ENCODE peak calls at places on chromosome 2, in four cellular contexts. One of them, this sample, is unnamed.

GRCh38 chr2:145404690-145405089 is 884.8 kb upstream of the ZEB2 start:
- DNase-seq in PC-3: no peak
- DNase-seq in neural progenitor cell: no peak
- DNase-seq in GM23338: no peak
- DNase-seq in this sample: peak

GRCh38 chr2:7428444-7429204 is 511.4 kb downstream of the RNF144A start:
- DNase-seq in PC-3: no peak
- DNase-seq in GM23338: no peak
- DNase-seq in neural progenitor cell: no peak
- DNase-seq in this sample: no peak

GRCh38 chr2:24620936-24621335 is 129.9 kb downstream of the NCOA1 start:
- DNase-seq in GM23338: no peak
- DNase-seq in PC-3: no peak
- DNase-seq in neural progenitor cell: no peak
- DNase-seq in this sample: no peak

GRCh38 chr2:85867121-85867520 is 21.7 kb downstream of the ST3GAL5 start:
- DNase-seq in GM23338: no peak
- DNase-seq in neural progenitor cell: no peak
- DNase-seq in PC-3: no peak
- DNase-seq in this sample: no peak

GRCh38 chr2:177212106-177212894 is at the start of gene HNRNPA3:
- DNase-seq in neural progenitor cell: peak
- DNase-seq in GM23338: peak
- DNase-seq in PC-3: peak
- DNase-seq in this sample: peak

GRCh38 chr2:164840458-164840929 is 1.1 kb downstream of the COBLL1 start:
- DNase-seq in PC-3: peak
- DNase-seq in neural progenitor cell: peak
- DNase-seq in GM23338: peak
- DNase-seq in this sample: peak

GRCh38 chr2:235333076-235333475 is 160.8 kb upstream of the AGAP1 start:
- DNase-seq in GM23338: no peak
- DNase-seq in PC-3: no peak
- DNase-seq in neural progenitor cell: no peak
- DNase-seq in this sample: no peak

GRCh38 chr2:235614176-235614860 is 120.5 kb downstream of the AGAP1 start:
- DNase-seq in PC-3: no peak
- DNase-seq in neural progenitor cell: no peak
- DNase-seq in GM23338: no peak
- DNase-seq in this sample: peak

GRCh38 chr2:179818546-179818945 is 42.9 kb downstream of the ZNF385B start:
- DNase-seq in neural progenitor cell: no peak
- DNase-seq in PC-3: peak
- DNase-seq in GM23338: no peak
- DNase-seq in this sample: peak

GRCh38 chr2:179340678-179341077 is 76.0 kb upstream of the SESTD1 start:
- DNase-seq in PC-3: peak
- DNase-seq in GM23338: peak
- DNase-seq in neural progenitor cell: peak
- DNase-seq in this sample: peak

GRCh38 chr2:16568998-16569397 is 96.6 kb downstream of the CYRIA start:
- DNase-seq in neural progenitor cell: no peak
- DNase-seq in GM23338: peak
- DNase-seq in PC-3: no peak
- DNase-seq in this sample: no peak

GRCh38 chr2:151669585-151670081 is 64.6 kb downstream of the NEB start:
- DNase-seq in GM23338: peak
- DNase-seq in PC-3: no peak
- DNase-seq in neural progenitor cell: peak
- DNase-seq in this sample: no peak

GRCh38 chr2:212392048-212392447 is 146.6 kb downstream of the ERBB4 start:
- DNase-seq in GM23338: no peak
- DNase-seq in PC-3: peak
- DNase-seq in neural progenitor cell: no peak
- DNase-seq in this sample: peak

GRCh38 chr2:118307864-118308263 is 219.6 kb downstream of the INSIG2 start:
- DNase-seq in GM23338: no peak
- DNase-seq in PC-3: no peak
- DNase-seq in neural progenitor cell: no peak
- DNase-seq in this sample: no peak

GRCh38 chr2:27255660-27256059 is 7.2 kb downstream of the SLC30A3 start:
- DNase-seq in PC-3: peak
- DNase-seq in GM23338: no peak
- DNase-seq in neural progenitor cell: no peak
- DNase-seq in this sample: peak

GRCh38 chr2:47214990-47215389 is 59.9 kb upstream of the STPG4 start:
- DNase-seq in PC-3: no peak
- DNase-seq in neural progenitor cell: no peak
- DNase-seq in GM23338: no peak
- DNase-seq in this sample: no peak

GRCh38 chr2:216700088-216700567 is 4.8 kb upstream of the IGFBP5 start:
- DNase-seq in neural progenitor cell: no peak
- DNase-seq in PC-3: no peak
- DNase-seq in GM23338: no peak
- DNase-seq in this sample: no peak

GRCh38 chr2:238114331-238114841 is 14.2 kb downstream of the ESPNL start:
- DNase-seq in neural progenitor cell: no peak
- DNase-seq in GM23338: no peak
- DNase-seq in PC-3: no peak
- DNase-seq in this sample: no peak

GRCh38 chr2:39437522-39438296 is 624 bp upstream of the MAP4K3 start:
- DNase-seq in GM23338: peak
- DNase-seq in PC-3: peak
- DNase-seq in neural progenitor cell: peak
- DNase-seq in this sample: peak

GRCh38 chr2:6674381-6674780 is 191.3 kb downstream of the CMPK2 start:
- DNase-seq in PC-3: no peak
- DNase-seq in neural progenitor cell: peak
- DNase-seq in GM23338: no peak
- DNase-seq in this sample: no peak

GRCh38 chr2:148108377-148108776 is 87.5 kb downstream of the MBD5 start:
- DNase-seq in neural progenitor cell: no peak
- DNase-seq in GM23338: no peak
- DNase-seq in PC-3: no peak
- DNase-seq in this sample: no peak

GRCh38 chr2:109175350-109175678 is 46.3 kb downstream of the SH3RF3 start:
- DNase-seq in neural progenitor cell: no peak
- DNase-seq in GM23338: no peak
- DNase-seq in PC-3: peak
- DNase-seq in this sample: no peak

GRCh38 chr2:104820126-104820525 is 33.8 kb upstream of the POU3F3 start:
- DNase-seq in GM23338: no peak
- DNase-seq in PC-3: no peak
- DNase-seq in neural progenitor cell: no peak
- DNase-seq in this sample: no peak

GRCh38 chr2:119710281-119710680 is 31.3 kb downstream of the TMEM177 start:
- DNase-seq in neural progenitor cell: no peak
- DNase-seq in GM23338: no peak
- DNase-seq in PC-3: no peak
- DNase-seq in this sample: no peak

GRCh38 chr2:217980036-217980435 is 22.8 kb downstream of the TNS1 start:
- DNase-seq in PC-3: no peak
- DNase-seq in neural progenitor cell: no peak
- DNase-seq in GM23338: no peak
- DNase-seq in this sample: peak

GRCh38 chr2:201448067-201448466 is 3.2 kb downstream of the TRAK2 start:
- DNase-seq in GM23338: no peak
- DNase-seq in PC-3: no peak
- DNase-seq in neural progenitor cell: no peak
- DNase-seq in this sample: no peak

GRCh38 chr2:45821558-45822271 is 170.2 kb downstream of the PRKCE start:
- DNase-seq in GM23338: no peak
- DNase-seq in PC-3: peak
- DNase-seq in neural progenitor cell: no peak
- DNase-seq in this sample: peak

DNA sequence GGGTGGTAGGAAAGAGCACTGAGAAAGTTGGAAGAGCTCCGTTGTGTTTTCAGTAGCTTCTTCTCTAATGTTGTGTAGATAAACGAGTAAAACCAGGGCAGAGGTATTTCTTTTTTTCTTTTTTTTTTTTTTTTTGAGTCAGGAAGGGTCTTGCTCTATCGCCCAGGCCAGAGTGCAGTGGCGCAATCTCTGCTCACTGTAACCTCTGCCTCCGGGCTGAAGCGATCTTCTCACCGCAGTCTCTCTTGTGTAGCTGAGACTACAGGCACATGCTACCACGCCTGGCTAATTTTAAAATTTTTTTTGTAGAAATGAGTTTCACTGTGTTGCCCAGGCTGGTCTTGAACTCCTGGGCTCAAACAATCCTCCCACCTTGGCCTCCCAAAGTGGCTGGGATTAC is 6.6 kb downstream of the GRHL1 start:
- DNase-seq in PC-3: no peak
- DNase-seq in GM23338: no peak
- DNase-seq in neural progenitor cell: no peak
- DNase-seq in this sample: no peak
- TF ChIP-seq EZH2 in PC-3: no peak
- TF ChIP-seq EZH2 in GM23338: no peak
- TF ChIP-seq EZH2 in neural progenitor cell: no peak
- TF ChIP-seq EZH2 in this sample: no peak

DNA sequence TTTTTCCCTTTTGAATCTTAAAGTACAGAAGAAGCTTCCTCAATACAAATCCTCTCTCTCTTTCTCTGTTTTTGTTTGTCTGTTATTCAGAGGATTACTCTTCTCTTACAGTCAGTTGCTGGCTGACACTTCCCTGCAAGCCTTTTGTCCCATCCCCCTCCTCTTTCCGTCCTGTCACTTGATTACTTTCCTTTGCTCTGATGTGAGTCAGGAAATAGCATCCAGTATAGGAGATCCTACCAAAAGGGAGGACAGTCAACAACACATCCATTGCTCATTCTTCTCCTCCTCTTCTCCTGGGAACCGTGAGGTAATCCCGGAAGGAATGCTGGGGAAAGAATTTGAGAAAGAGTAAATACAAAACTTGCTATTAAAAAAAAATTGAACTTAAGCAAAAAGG is 79.3 kb upstream of the SCN7A start:
- DNase-seq in neural progenitor cell: peak
- DNase-seq in PC-3: peak
- DNase-seq in GM23338: peak
- DNase-seq in this sample: peak
- H2AFZ ChIP-seq in neural progenitor cell: peak
- H2AFZ ChIP-seq in PC-3: peak
- H2AFZ ChIP-seq in GM23338: peak
- H2AFZ ChIP-seq in this sample: peak

DNA sequence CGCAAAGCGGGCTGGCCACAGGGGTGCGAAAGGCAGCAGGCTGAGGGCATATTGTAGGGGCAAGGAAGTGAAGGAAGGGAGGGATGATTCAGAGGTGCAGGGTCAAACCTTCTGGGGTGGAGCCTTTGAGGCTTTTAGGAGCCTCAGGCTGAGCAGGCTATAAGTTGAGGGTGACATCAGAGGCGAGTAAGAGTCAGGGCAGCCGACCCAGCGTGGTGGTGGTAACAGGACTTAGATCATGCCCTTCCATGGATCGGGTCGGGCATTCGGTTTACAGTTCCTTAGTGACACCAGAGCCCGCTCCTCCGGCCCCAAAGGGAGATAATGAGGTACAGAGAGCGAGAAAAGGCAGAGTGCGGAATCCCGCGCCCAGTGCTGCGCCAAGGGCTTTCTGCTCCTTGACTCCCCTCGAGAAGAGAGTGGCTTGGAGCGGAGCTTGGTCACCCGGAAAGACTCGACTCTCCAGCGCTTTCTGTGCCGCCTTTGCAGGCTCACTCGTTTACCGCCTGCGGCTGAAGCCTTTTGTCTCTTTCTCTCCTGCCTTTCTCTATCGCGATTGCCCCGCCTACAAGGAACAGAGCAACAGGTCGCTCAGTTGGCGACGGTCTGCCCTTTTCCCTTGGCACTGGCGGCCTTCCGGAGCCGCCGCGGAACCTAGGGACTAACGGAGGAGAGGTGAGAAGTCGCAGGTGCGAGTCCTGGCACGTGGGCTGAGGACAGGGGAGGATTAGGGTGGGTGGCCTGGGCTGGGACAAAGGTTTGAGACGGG is 719 bp downstream of the LBX2 start:
- DNase-seq in GM23338: peak
- DNase-seq in neural progenitor cell: peak
- DNase-seq in PC-3: peak
- DNase-seq in this sample: peak
- H3K4me2 ChIP-seq in GM23338: peak
- H3K4me2 ChIP-seq in neural progenitor cell: peak
- H3K4me2 ChIP-seq in PC-3: peak
- H3K4me2 ChIP-seq in this sample: peak

GRCh38 chr2:222424281-222424728 is at the start of gene SGPP2:
- DNase-seq in neural progenitor cell: peak
- DNase-seq in GM23338: peak
- DNase-seq in PC-3: no peak
- DNase-seq in this sample: no peak

GRCh38 chr2:222423632-222424280 is 587 bp upstream of the SGPP2 start:
- DNase-seq in PC-3: no peak
- DNase-seq in GM23338: peak
- DNase-seq in neural progenitor cell: no peak
- DNase-seq in this sample: no peak

GRCh38 chr2:222423186-222423585 is 1.2 kb upstream of the SGPP2 start:
- DNase-seq in GM23338: no peak
- DNase-seq in PC-3: no peak
- DNase-seq in neural progenitor cell: peak
- DNase-seq in this sample: no peak

GRCh38 chr2:222426836-222427130 is 2.4 kb downstream of the SGPP2 start:
- DNase-seq in neural progenitor cell: no peak
- DNase-seq in PC-3: no peak
- DNase-seq in GM23338: no peak
- DNase-seq in this sample: no peak

GRCh38 chr2:222424729-222425671 is 657 bp downstream of the SGPP2 start:
- DNase-seq in neural progenitor cell: peak
- DNase-seq in GM23338: peak
- DNase-seq in PC-3: no peak
- DNase-seq in this sample: no peak
- TF ChIP-seq EZH2 in neural progenitor cell: peak
- TF ChIP-seq EZH2 in GM23338: peak
- TF ChIP-seq EZH2 in PC-3: no peak
- TF ChIP-seq EZH2 in this sample: no peak

DNA sequence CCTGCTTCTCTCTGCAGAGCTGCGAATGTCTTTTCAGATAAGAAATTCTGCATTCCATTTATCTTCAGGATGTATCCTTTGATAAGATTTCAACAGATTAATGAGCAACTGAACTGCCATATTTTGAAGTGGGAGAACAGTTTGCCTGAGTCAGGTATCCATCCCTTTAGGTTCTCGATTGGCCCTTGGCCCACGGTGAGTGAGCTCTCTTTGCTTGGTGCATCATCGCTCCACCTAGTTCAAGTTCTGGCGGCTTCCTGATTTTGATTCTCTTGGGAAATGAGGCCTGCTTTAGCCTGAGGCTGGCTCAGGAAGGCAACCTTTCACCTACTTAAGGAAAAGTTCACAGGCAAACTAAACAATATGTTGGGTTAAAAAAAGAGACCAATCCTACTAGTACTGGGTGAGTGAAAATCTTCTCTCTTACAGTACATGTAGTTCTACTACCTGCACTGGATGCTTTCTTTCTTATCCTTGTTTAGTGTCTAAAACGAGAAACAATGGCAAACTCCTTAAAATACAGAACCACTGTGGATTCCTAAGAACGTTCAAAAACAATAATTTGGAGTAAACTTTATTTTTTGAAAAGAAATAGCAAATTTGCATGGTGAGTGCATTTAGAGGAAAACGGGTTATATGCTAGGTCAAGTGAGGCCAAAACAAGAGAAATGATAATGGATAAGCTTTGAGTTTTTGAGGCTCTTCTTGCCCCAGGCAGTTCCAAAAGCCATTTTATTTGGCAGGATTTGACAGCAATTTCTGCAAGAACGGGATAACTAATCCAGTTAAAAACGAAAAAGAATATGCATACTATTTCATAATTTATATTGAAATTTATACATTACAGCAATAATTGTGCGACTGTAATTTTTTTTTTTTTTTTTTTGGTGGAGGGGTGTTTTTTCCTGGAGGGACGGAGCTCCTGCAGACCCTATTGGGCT is 780 bp upstream of the ACSL3 start:
- DNase-seq in neural progenitor cell: peak
- DNase-seq in GM23338: peak
- DNase-seq in PC-3: peak
- DNase-seq in this sample: peak
- H2AFZ ChIP-seq in neural progenitor cell: no peak
- H2AFZ ChIP-seq in GM23338: peak
- H2AFZ ChIP-seq in PC-3: peak
- H2AFZ ChIP-seq in this sample: peak